ENCODE peak calls at places on chromosomes 6 and 20, in five cellular contexts. C is AG04450, Y is endodermal cell, U is fibroblast of lung, V is cardiac muscle cell. N is an unnamed sample.
A peak's percentile ranks its signal among the peaks of the same experiment; 100 is the strongest.

GRCh38 chr6:77341058-77341986 is 122.0 kb downstream of the HTR1B start:
- DNase-seq in C (no peak), Y (no peak), U (no peak), V (peak; percentile 57), N (no peak)

GRCh38 chr6:90249044-90249443 is 47.6 kb downstream of the BACH2 start:
- DNase-seq in C (no peak), Y (no peak), U (no peak), V (no peak), N (no peak)

GRCh38 chr6:37083243-37084138 is 78.0 kb downstream of the FGD2 start:
- DNase-seq in C (no peak), Y (no peak), U (peak; percentile 95), V (peak; percentile 99), N (peak; percentile 45)

GRCh38 chr6:130033999-130034814 is 15.8 kb downstream of the L3MBTL3 start:
- DNase-seq in C (peak; percentile 34), Y (no peak), U (peak; percentile 87), V (peak; percentile 79), N (no peak)

GRCh38 chr6:2596222-2596621 is 154.5 kb downstream of the MYLK4 start:
- DNase-seq in C (no peak), Y (peak; percentile 79), U (no peak), V (no peak), N (no peak)

GRCh38 chr20:60272790-60273189 is 314.6 kb downstream of the CDH26 start:
- DNase-seq in C (no peak), Y (no peak), U (no peak), V (no peak), N (no peak)

GRCh38 chr6:118704911-118705310 is 53.5 kb upstream of the CEP85L start:
- DNase-seq in C (no peak), Y (no peak), U (no peak), V (peak; percentile 52), N (no peak)

GRCh38 chr20:30286157-30286556 is 971.3 kb upstream of the DEFB115 start:
- DNase-seq in C (no peak), Y (no peak), U (peak; percentile 39), V (peak; percentile 17), N (no peak)

GRCh38 chr6:3748208-3748701 is 3.3 kb downstream of the PXDC1 start:
- DNase-seq in C (no peak), Y (peak; percentile 93), U (peak; percentile 75), V (peak; percentile 75), N (no peak)

GRCh38 chr6:148231572-148231971 is 111.1 kb upstream of the SASH1 start:
- DNase-seq in C (no peak), Y (no peak), U (peak; percentile 21), V (peak; percentile 13), N (no peak)

GRCh38 chr20:3165473-3166337 is 6.0 kb upstream of the FASTKD5 start:
- DNase-seq in C (no peak), Y (no peak), U (peak; percentile 57), V (peak; percentile 85), N (peak; percentile 58)

GRCh38 chr6:118903691-118904090 is 9.7 kb downstream of the ASF1A start:
- DNase-seq in C (no peak), Y (peak; percentile 64), U (no peak), V (no peak), N (no peak)

GRCh38 chr20:19000071-19000470 is 186.5 kb downstream of the SCP2D1 start:
- DNase-seq in C (no peak), Y (no peak), U (no peak), V (no peak), N (no peak)

GRCh38 chr6:116060572-116061283 is at the start of gene FRK:
- DNase-seq in C (no peak), Y (no peak), U (peak; percentile 51), V (peak; percentile 80), N (no peak)

GRCh38 chr6:142030115-142030619 is 102.6 kb upstream of the GJE1 start:
- DNase-seq in C (no peak), Y (peak; percentile 54), U (peak; percentile 73), V (peak; percentile 76), N (no peak)

GRCh38 chr20:5621305-5621704 is 128.9 kb upstream of the SHLD1 start:
- DNase-seq in C (no peak), Y (no peak), U (peak; percentile 76), V (peak; percentile 67), N (peak; percentile 61)

GRCh38 chr6:12614468-12614867 is 102.1 kb upstream of the PHACTR1 start:
- DNase-seq in C (no peak), Y (no peak), U (no peak), V (peak; percentile 43), N (no peak)

GRCh38 chr20:54061106-54061881 is 9.1 kb downstream of the BCAS1 start:
- DNase-seq in C (no peak), Y (no peak), U (peak; percentile 25), V (peak; percentile 64), N (no peak)

GRCh38 chr20:19435820-19436219 is 223.4 kb downstream of the SLC24A3 start:
- DNase-seq in C (no peak), Y (no peak), U (no peak), V (no peak), N (no peak)

GRCh38 chr20:32495949-32496348 is 89.2 kb downstream of the NOL4L start:
- DNase-seq in C (no peak), Y (peak; percentile 31), U (no peak), V (no peak), N (peak; percentile 26)

GRCh38 chr20:12434672-12435071 is 517.0 kb downstream of the BTBD3 start:
- DNase-seq in C (no peak), Y (no peak), U (no peak), V (no peak), N (no peak)

GRCh38 chr6:64685401-64685800 is 1021.6 kb downstream of the EYS start:
- DNase-seq in C (no peak), Y (no peak), U (no peak), V (no peak), N (no peak)

GRCh38 chr6:27894839-27895762 is 17.1 kb downstream of the OR2B2 start:
- DNase-seq in C (peak; percentile 75), Y (peak; percentile 86), U (peak; percentile 91), V (peak; percentile 92), N (no peak)

GRCh38 chr6:54191460-54191859 is 80.2 kb downstream of the MLIP start:
- DNase-seq in C (peak; percentile 2), Y (no peak), U (peak; percentile 87), V (peak; percentile 81), N (no peak)

GRCh38 chr6:89596056-89596455 is 42.5 kb downstream of the LYRM2 start:
- DNase-seq in C (no peak), Y (no peak), U (no peak), V (no peak), N (no peak)

DNA sequence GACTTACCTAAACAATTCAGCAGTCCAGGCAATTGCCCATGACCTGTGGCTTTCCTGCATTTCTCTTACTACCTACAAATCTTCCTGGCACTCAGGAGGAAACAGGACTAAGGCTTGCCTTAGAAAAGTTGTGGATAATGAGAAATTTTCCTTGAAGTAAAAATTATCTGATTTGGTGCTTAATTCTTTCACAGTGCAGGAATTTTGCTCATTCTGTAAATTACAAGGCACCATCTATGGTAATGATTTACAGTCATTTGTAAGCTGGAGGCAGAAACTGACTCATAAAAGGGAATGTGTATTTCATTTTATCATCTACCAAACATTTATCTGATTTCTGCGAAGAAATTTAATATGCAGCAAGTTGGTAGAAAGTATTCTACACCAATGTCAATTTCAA is 211.5 kb upstream of the FKBP1C start:
- DNase-seq in C (no peak), Y (no peak), U (no peak), V (no peak), N (no peak)
- H3K27ac ChIP-seq in C (no peak overlapping the region), Y (no peak overlapping the region), U (no peak overlapping the region), V (peak overlapping the region; percentile 98), N (no peak overlapping the region)

DNA sequence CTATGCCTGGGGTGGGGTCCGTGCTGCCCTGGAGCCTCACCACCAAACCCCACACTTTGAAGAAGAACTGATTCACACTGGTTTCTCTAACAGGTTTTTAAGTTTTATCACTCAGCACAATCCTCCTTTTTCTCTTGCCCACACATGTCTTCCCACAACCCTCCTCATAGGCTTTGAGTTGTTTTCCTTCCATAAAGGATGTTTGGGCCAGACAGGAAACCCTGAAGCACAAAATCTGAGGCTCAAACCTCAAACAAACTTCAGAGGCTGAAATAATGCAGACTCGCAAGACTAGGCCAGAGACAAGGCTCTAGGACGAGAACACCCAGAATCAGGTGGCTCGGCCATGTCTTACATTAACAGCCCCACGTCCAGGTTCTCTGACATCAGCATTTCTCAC is 35.3 kb downstream of the EZR start:
- DNase-seq in C (no peak), Y (no peak), U (no peak), V (no peak), N (no peak)
- H3K27ac ChIP-seq in C (no peak overlapping the region), Y (no peak overlapping the region), U (no peak overlapping the region), V (peak overlapping the region; percentile 21), N (no peak overlapping the region)

GRCh38 chr20:1338801-1339200 is 9.9 kb upstream of the SDCBP2 start:
- DNase-seq in C (no peak), Y (peak; percentile 24), U (no peak), V (no peak), N (no peak)

GRCh38 chr20:1335961-1336698 is 7.2 kb upstream of the SDCBP2 start:
- DNase-seq in C (no peak), Y (peak; percentile 30), U (no peak), V (no peak), N (no peak)

GRCh38 chr20:1337441-1337840 is 8.5 kb upstream of the SDCBP2 start:
- DNase-seq in C (no peak), Y (peak; percentile 7), U (no peak), V (no peak), N (no peak)

GRCh38 chr20:1338096-1338495 is 9.2 kb upstream of the SDCBP2 start:
- DNase-seq in C (no peak), Y (peak; percentile 37), U (no peak), V (no peak), N (no peak)

DNA sequence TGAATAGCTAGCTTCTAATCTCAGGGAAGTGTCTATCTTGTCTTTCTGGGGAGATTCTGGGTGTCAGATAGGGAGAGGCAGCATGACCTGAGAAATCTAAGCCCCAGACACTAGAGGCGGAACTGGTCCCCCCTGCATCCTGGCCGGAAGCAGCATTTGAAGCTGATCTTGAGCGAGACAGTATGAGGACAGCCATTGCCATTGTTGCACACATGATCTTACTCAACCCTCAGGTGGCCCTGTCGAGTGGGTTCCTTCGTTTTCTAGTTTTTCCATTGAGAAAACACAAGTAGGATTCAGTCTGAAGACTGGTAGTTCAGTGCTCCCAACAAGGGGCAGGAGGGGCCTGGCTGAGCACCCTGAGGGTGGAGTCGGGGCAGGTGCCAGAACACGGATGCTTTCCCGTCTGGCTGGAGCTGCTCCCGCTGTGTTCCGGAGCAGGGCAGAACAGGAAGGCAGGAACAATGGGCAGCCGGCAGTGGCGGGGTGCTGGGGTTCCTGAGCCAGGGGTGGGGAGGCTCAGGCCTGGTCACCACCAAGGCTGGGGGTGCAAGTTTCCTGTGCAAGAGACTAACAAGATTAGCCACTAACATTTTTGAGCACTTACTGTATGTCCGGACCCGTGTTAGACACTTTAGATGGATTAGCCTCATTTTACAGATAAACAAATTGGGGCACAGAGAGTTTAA is 7.9 kb upstream of the SDCBP2 start:
- DNase-seq in C (no peak), Y (peak; percentile 45), U (no peak), V (peak; percentile 68), N (no peak)
- H3K27ac ChIP-seq in C (peak overlapping the region; percentile 21), Y (no peak overlapping the region), U (no peak overlapping the region), V (no peak overlapping the region), N (no peak overlapping the region)

DNA sequence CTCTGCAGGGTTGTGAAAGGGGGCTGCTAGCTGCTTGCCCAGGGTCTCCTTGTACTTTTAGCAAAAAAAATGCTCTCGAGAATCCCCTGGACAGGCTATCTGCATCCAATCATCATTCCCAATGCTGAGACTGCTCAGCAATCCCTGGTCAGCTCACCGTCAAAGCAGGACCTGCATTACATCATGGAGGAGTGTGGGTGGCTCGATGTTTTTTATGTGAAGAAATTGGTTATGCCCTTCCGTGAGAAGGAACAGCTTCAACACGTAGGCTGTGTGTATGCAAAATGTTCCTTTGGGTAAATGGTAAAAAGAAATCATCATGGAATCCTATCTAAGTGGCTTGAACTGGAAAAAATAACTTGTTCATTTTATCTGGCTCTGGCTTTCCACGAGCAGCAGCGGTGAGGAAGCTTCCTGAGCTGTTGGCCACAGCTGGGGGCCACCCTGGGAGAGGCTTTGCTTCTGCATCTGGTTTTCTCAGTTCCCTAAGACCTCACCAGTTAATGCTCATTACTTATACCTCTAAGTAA is 111.4 kb downstream of the FYN start:
- DNase-seq in C (no peak), Y (no peak), U (no peak), V (peak; percentile 63), N (no peak)
- H3K27ac ChIP-seq in C (no peak overlapping the region), Y (no peak overlapping the region), U (no peak overlapping the region), V (no peak overlapping the region), N (peak overlapping the region; percentile 80)